ENCODE peak calls at places on chromosome 14, in six cellular contexts. One of them, this sample, is unnamed.

GRCh38 chr14:32366256-32366655 is 37.2 kb downstream of the AKAP6 start:
- DNase-seq in neuronal stem cell: no peak
- DNase-seq in naive thymus-derived CD4-positive, alpha-beta T cell: no peak
- DNase-seq in cardiac muscle cell: peak
- DNase-seq in upper lobe of right lung: no peak
- DNase-seq in body of pancreas: no peak
- DNase-seq in this sample: no peak

GRCh38 chr14:92600318-92601053 is 86.9 kb downstream of the RIN3 start:
- DNase-seq in neuronal stem cell: no peak
- DNase-seq in naive thymus-derived CD4-positive, alpha-beta T cell: no peak
- DNase-seq in cardiac muscle cell: no peak
- DNase-seq in upper lobe of right lung: no peak
- DNase-seq in body of pancreas: peak
- DNase-seq in this sample: no peak

GRCh38 chr14:32327255-32327961 is 1.7 kb upstream of the AKAP6 start:
- DNase-seq in neuronal stem cell: no peak
- DNase-seq in naive thymus-derived CD4-positive, alpha-beta T cell: no peak
- DNase-seq in cardiac muscle cell: no peak
- DNase-seq in upper lobe of right lung: no peak
- DNase-seq in body of pancreas: no peak
- DNase-seq in this sample: no peak

GRCh38 chr14:55356913-55357312 is 54.7 kb downstream of the ATG14 start:
- DNase-seq in neuronal stem cell: no peak
- DNase-seq in naive thymus-derived CD4-positive, alpha-beta T cell: no peak
- DNase-seq in cardiac muscle cell: no peak
- DNase-seq in upper lobe of right lung: no peak
- DNase-seq in body of pancreas: no peak
- DNase-seq in this sample: no peak

GRCh38 chr14:74562515-74563232 is 49.4 kb downstream of the LTBP2 start:
- DNase-seq in neuronal stem cell: no peak
- DNase-seq in naive thymus-derived CD4-positive, alpha-beta T cell: no peak
- DNase-seq in cardiac muscle cell: no peak
- DNase-seq in upper lobe of right lung: no peak
- DNase-seq in body of pancreas: no peak
- DNase-seq in this sample: no peak

GRCh38 chr14:78314484-78314883 is 144.3 kb downstream of the NRXN3 start:
- DNase-seq in neuronal stem cell: no peak
- DNase-seq in naive thymus-derived CD4-positive, alpha-beta T cell: no peak
- DNase-seq in cardiac muscle cell: no peak
- DNase-seq in upper lobe of right lung: no peak
- DNase-seq in body of pancreas: no peak
- DNase-seq in this sample: no peak

GRCh38 chr14:93037354-93037753 is 78.4 kb downstream of the ITPK1 start:
- DNase-seq in neuronal stem cell: no peak
- DNase-seq in naive thymus-derived CD4-positive, alpha-beta T cell: no peak
- DNase-seq in cardiac muscle cell: no peak
- DNase-seq in upper lobe of right lung: no peak
- DNase-seq in body of pancreas: no peak
- DNase-seq in this sample: no peak

GRCh38 chr14:104639481-104639880 is 34.9 kb upstream of the TMEM179 start:
- DNase-seq in neuronal stem cell: no peak
- DNase-seq in naive thymus-derived CD4-positive, alpha-beta T cell: no peak
- DNase-seq in cardiac muscle cell: no peak
- DNase-seq in upper lobe of right lung: no peak
- DNase-seq in body of pancreas: no peak
- DNase-seq in this sample: no peak

GRCh38 chr14:101588286-101588975 is 27.1 kb downstream of the DIO3 start:
- DNase-seq in neuronal stem cell: no peak
- DNase-seq in naive thymus-derived CD4-positive, alpha-beta T cell: no peak
- DNase-seq in cardiac muscle cell: no peak
- DNase-seq in upper lobe of right lung: no peak
- DNase-seq in body of pancreas: no peak
- DNase-seq in this sample: no peak

GRCh38 chr14:84643438-84643837 is 886.5 kb upstream of the FLRT2 start:
- DNase-seq in neuronal stem cell: no peak
- DNase-seq in naive thymus-derived CD4-positive, alpha-beta T cell: no peak
- DNase-seq in cardiac muscle cell: no peak
- DNase-seq in upper lobe of right lung: no peak
- DNase-seq in body of pancreas: no peak
- DNase-seq in this sample: no peak

GRCh38 chr14:90629471-90629870 is 186.8 kb downstream of the TTC7B start:
- DNase-seq in neuronal stem cell: no peak
- DNase-seq in naive thymus-derived CD4-positive, alpha-beta T cell: no peak
- DNase-seq in cardiac muscle cell: no peak
- DNase-seq in upper lobe of right lung: peak
- DNase-seq in body of pancreas: peak
- DNase-seq in this sample: peak
- H3K27ac ChIP-seq in neuronal stem cell: no peak
- H3K27ac ChIP-seq in naive thymus-derived CD4-positive, alpha-beta T cell: no peak
- H3K27ac ChIP-seq in cardiac muscle cell: no peak
- H3K27ac ChIP-seq in upper lobe of right lung: peak
- H3K27ac ChIP-seq in body of pancreas: no peak
- H3K27ac ChIP-seq in this sample: peak

DNA sequence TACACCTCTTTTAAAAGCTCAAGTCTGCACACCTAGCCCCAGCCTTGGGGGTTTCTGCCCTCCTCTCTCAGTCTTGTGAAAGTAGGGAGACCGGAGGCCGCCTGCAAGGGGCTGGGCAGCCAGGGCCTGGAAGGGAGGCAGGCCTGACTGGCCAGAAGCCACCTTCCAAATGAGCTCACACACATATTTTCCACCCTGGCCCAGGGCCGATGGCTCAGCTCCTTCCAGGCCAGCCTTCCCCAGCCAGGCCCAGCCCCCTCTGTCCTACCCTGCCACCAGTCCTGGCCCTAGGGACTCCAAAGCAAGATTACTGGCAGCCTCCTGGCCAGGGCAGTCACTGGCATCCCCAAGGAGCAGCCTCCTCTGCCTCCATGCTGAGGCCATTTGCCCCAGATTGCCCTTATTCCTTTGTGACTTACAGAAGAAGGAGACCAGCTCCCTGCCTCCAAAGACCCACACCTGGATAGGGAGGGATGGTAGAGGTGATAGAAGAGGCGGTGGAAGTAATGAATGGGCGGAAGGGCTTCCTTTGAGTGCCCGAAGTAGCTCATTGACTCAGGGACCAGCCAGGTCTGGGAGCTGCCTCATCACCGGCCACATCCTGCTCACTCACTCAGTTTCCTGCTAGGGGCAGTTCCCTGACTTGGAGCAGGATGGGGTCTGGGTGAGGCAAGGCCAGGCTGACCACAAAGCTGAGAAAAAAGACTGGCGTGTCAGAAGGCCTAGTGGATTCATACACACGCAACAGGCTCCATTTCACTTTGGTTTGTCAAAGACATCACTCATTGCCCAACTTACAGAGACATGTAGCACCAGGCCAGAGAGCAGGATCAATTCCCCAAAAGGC is 14.8 kb downstream of the MMP14 start:
- DNase-seq in neuronal stem cell: no peak
- DNase-seq in naive thymus-derived CD4-positive, alpha-beta T cell: no peak
- DNase-seq in cardiac muscle cell: no peak
- DNase-seq in upper lobe of right lung: peak
- DNase-seq in body of pancreas: peak
- DNase-seq in this sample: peak
- H3K4me3 ChIP-seq in neuronal stem cell: no peak
- H3K4me3 ChIP-seq in naive thymus-derived CD4-positive, alpha-beta T cell: no peak
- H3K4me3 ChIP-seq in cardiac muscle cell: no peak
- H3K4me3 ChIP-seq in upper lobe of right lung: no peak
- H3K4me3 ChIP-seq in body of pancreas: no peak
- H3K4me3 ChIP-seq in this sample: no peak

GRCh38 chr14:103519837-103520212 is 2.8 kb downstream of the CKB start:
- DNase-seq in neuronal stem cell: no peak
- DNase-seq in naive thymus-derived CD4-positive, alpha-beta T cell: no peak
- DNase-seq in cardiac muscle cell: no peak
- DNase-seq in upper lobe of right lung: peak
- DNase-seq in body of pancreas: no peak
- DNase-seq in this sample: peak
- H3K27ac ChIP-seq in neuronal stem cell: no peak
- H3K27ac ChIP-seq in naive thymus-derived CD4-positive, alpha-beta T cell: no peak
- H3K27ac ChIP-seq in cardiac muscle cell: no peak
- H3K27ac ChIP-seq in upper lobe of right lung: peak
- H3K27ac ChIP-seq in body of pancreas: peak
- H3K27ac ChIP-seq in this sample: peak

GRCh38 chr14:21101802-21102413 is 1.0 kb downstream of the TMEM253 start:
- DNase-seq in neuronal stem cell: no peak
- DNase-seq in naive thymus-derived CD4-positive, alpha-beta T cell: no peak
- DNase-seq in cardiac muscle cell: no peak
- DNase-seq in upper lobe of right lung: no peak
- DNase-seq in body of pancreas: no peak
- DNase-seq in this sample: no peak
- H3K4me3 ChIP-seq in neuronal stem cell: no peak
- H3K4me3 ChIP-seq in naive thymus-derived CD4-positive, alpha-beta T cell: no peak
- H3K4me3 ChIP-seq in cardiac muscle cell: no peak
- H3K4me3 ChIP-seq in upper lobe of right lung: no peak
- H3K4me3 ChIP-seq in body of pancreas: no peak
- H3K4me3 ChIP-seq in this sample: no peak

DNA sequence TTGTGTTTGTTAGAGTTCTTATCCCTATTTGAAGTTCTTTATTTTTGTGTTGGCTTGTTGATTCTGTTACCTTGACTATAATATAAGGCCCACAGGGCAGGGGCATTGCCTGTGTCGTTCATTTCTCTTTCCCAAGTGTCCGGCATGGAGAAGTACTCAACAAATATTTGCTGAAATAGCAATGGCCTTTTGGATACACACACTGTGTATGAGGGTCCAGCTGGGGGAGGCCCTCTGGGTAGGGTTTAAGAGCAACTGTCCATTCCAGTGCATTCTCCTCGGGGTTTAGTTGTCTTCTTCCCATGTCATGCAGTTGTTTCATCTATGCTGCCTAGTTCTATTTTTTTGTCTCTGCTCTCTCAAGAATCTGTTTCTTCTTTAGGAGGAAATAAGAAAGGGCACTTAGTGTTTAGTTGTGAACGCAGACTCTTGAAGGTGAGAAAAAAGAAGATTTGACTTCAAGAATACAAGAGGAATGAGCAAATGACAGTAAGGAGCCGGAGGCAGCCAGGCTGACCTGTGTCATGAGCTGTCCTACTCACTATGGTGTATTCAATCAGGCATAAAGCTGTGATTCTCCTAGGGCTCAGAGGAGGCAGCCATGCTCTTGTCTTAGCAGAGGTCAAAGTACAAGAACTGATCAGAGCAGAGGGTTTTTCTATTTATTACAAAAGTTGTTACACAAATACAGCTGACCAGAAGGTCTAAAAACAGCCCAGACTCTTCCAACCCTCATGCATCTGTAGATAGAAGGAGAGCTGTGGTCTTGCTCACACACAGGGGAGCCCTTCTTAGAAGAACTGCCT is 10.2 kb downstream of the ERG28 start:
- DNase-seq in neuronal stem cell: no peak
- DNase-seq in naive thymus-derived CD4-positive, alpha-beta T cell: no peak
- DNase-seq in cardiac muscle cell: no peak
- DNase-seq in upper lobe of right lung: no peak
- DNase-seq in body of pancreas: no peak
- DNase-seq in this sample: no peak
- H3K27ac ChIP-seq in neuronal stem cell: no peak
- H3K27ac ChIP-seq in naive thymus-derived CD4-positive, alpha-beta T cell: no peak
- H3K27ac ChIP-seq in cardiac muscle cell: no peak
- H3K27ac ChIP-seq in upper lobe of right lung: no peak
- H3K27ac ChIP-seq in body of pancreas: no peak
- H3K27ac ChIP-seq in this sample: peak

DNA sequence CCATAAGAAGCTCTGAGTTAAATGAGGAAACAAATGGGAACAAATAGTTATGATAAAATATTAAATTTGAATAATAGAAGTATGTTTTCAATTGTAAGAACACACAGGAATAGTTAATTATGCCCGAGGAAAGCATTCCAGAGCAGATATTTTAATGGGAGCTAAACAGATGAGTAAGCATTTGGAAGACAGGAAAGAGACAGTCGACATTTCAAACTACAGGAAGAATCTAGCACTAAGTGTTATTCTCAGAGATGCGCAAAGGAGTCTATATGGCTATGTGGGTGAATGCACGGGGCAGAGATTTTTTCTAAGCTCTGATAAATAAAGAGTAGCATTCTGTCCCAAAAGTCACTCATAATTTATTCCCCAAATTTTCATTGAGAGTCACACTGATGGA is 64.5 kb upstream of the SSTR1 start:
- DNase-seq in neuronal stem cell: no peak
- DNase-seq in naive thymus-derived CD4-positive, alpha-beta T cell: no peak
- DNase-seq in cardiac muscle cell: no peak
- DNase-seq in upper lobe of right lung: no peak
- DNase-seq in body of pancreas: no peak
- DNase-seq in this sample: no peak
- H3K4me3 ChIP-seq in neuronal stem cell: no peak
- H3K4me3 ChIP-seq in naive thymus-derived CD4-positive, alpha-beta T cell: no peak
- H3K4me3 ChIP-seq in cardiac muscle cell: no peak
- H3K4me3 ChIP-seq in upper lobe of right lung: no peak
- H3K4me3 ChIP-seq in body of pancreas: no peak
- H3K4me3 ChIP-seq in this sample: no peak